ENCODE peak calls at places on chromosomes 11 and 22, in five cellular contexts. One of them, this sample, is unnamed.

GRCh38 chr11:115226556-115226955 is 277.7 kb downstream of the CADM1 start:
- DNase-seq in CD8-positive, alpha-beta T cell: no peak
- DNase-seq in thoracic aorta: no peak
- DNase-seq in Karpas-422: no peak
- DNase-seq in CD4-positive, alpha-beta memory T cell: no peak
- DNase-seq in this sample: no peak

GRCh38 chr11:122853971-122854446 is 15.7 kb downstream of the CRTAM start:
- DNase-seq in CD8-positive, alpha-beta T cell: peak; percentile 42
- DNase-seq in thoracic aorta: no peak
- DNase-seq in Karpas-422: peak; percentile 71
- DNase-seq in CD4-positive, alpha-beta memory T cell: peak; percentile 50
- DNase-seq in this sample: peak; percentile 71

GRCh38 chr11:60457576-60457975 is 1.9 kb downstream of the MS4A1 start:
- DNase-seq in CD8-positive, alpha-beta T cell: no peak
- DNase-seq in thoracic aorta: no peak
- DNase-seq in Karpas-422: peak; percentile 80
- DNase-seq in CD4-positive, alpha-beta memory T cell: no peak
- DNase-seq in this sample: no peak

GRCh38 chr11:60657880-60658279 is 41.5 kb upstream of the MS4A8 start:
- DNase-seq in CD8-positive, alpha-beta T cell: no peak
- DNase-seq in thoracic aorta: no peak
- DNase-seq in Karpas-422: peak; percentile 46
- DNase-seq in CD4-positive, alpha-beta memory T cell: no peak
- DNase-seq in this sample: no peak

GRCh38 chr11:61602775-61603569 is 22.1 kb upstream of the SYT7 start:
- DNase-seq in CD8-positive, alpha-beta T cell: no peak
- DNase-seq in thoracic aorta: peak; percentile 39
- DNase-seq in Karpas-422: no peak
- DNase-seq in CD4-positive, alpha-beta memory T cell: no peak
- DNase-seq in this sample: no peak

GRCh38 chr11:87819141-87819540 is 356.1 kb downstream of the RAB38 start:
- DNase-seq in CD8-positive, alpha-beta T cell: no peak
- DNase-seq in thoracic aorta: no peak
- DNase-seq in Karpas-422: no peak
- DNase-seq in CD4-positive, alpha-beta memory T cell: no peak
- DNase-seq in this sample: no peak

GRCh38 chr11:121067453-121067852 is 33.6 kb upstream of the TECTA start:
- DNase-seq in CD8-positive, alpha-beta T cell: no peak
- DNase-seq in thoracic aorta: no peak
- DNase-seq in Karpas-422: no peak
- DNase-seq in CD4-positive, alpha-beta memory T cell: no peak
- DNase-seq in this sample: no peak

GRCh38 chr11:104098555-104098954 is 62.1 kb downstream of the DDI1 start:
- DNase-seq in CD8-positive, alpha-beta T cell: no peak
- DNase-seq in thoracic aorta: no peak
- DNase-seq in Karpas-422: no peak
- DNase-seq in CD4-positive, alpha-beta memory T cell: no peak
- DNase-seq in this sample: no peak

GRCh38 chr11:112421854-112422253 is 161.2 kb upstream of the PLET1 start:
- DNase-seq in CD8-positive, alpha-beta T cell: no peak
- DNase-seq in thoracic aorta: no peak
- DNase-seq in Karpas-422: no peak
- DNase-seq in CD4-positive, alpha-beta memory T cell: no peak
- DNase-seq in this sample: no peak

GRCh38 chr22:45131749-45132148 is 32.0 kb upstream of the NUP50 start:
- DNase-seq in CD8-positive, alpha-beta T cell: no peak
- DNase-seq in thoracic aorta: no peak
- DNase-seq in Karpas-422: no peak
- DNase-seq in CD4-positive, alpha-beta memory T cell: no peak
- DNase-seq in this sample: no peak

GRCh38 chr11:118442903-118443589 is 6.8 kb downstream of the KMT2A start:
- DNase-seq in CD8-positive, alpha-beta T cell: no peak
- DNase-seq in thoracic aorta: no peak
- DNase-seq in Karpas-422: no peak
- DNase-seq in CD4-positive, alpha-beta memory T cell: no peak
- DNase-seq in this sample: no peak

GRCh38 chr11:74055938-74056337 is 47.1 kb upstream of the UCP3 start:
- DNase-seq in CD8-positive, alpha-beta T cell: no peak
- DNase-seq in thoracic aorta: no peak
- DNase-seq in Karpas-422: no peak
- DNase-seq in CD4-positive, alpha-beta memory T cell: no peak
- DNase-seq in this sample: no peak

GRCh38 chr22:44569516-44569915 is 71.5 kb upstream of the RTL6 start:
- DNase-seq in CD8-positive, alpha-beta T cell: no peak
- DNase-seq in thoracic aorta: no peak
- DNase-seq in Karpas-422: no peak
- DNase-seq in CD4-positive, alpha-beta memory T cell: no peak
- DNase-seq in this sample: no peak

GRCh38 chr22:20749453-20749852 is 24.5 kb upstream of the SERPIND1 start:
- DNase-seq in CD8-positive, alpha-beta T cell: no peak
- DNase-seq in thoracic aorta: no peak
- DNase-seq in Karpas-422: no peak
- DNase-seq in CD4-positive, alpha-beta memory T cell: no peak
- DNase-seq in this sample: no peak

GRCh38 chr11:78231962-78232459 is 43.3 kb downstream of the USP35 start:
- DNase-seq in CD8-positive, alpha-beta T cell: no peak
- DNase-seq in thoracic aorta: no peak
- DNase-seq in Karpas-422: no peak
- DNase-seq in CD4-positive, alpha-beta memory T cell: no peak
- DNase-seq in this sample: no peak

GRCh38 chr11:124900464-124900863 is 2.8 kb upstream of the ROBO4 start:
- DNase-seq in CD8-positive, alpha-beta T cell: no peak
- DNase-seq in thoracic aorta: no peak
- DNase-seq in Karpas-422: no peak
- DNase-seq in CD4-positive, alpha-beta memory T cell: no peak
- DNase-seq in this sample: no peak

GRCh38 chr11:5690216-5690615 is 626 bp downstream of the TRIM22 start:
- DNase-seq in CD8-positive, alpha-beta T cell: no peak
- DNase-seq in thoracic aorta: no peak
- DNase-seq in Karpas-422: peak; percentile 61
- DNase-seq in CD4-positive, alpha-beta memory T cell: no peak
- DNase-seq in this sample: peak; percentile 52

GRCh38 chr11:5689551-5689983 is at the start of gene TRIM22:
- DNase-seq in CD8-positive, alpha-beta T cell: peak; percentile 58
- DNase-seq in thoracic aorta: no peak
- DNase-seq in Karpas-422: peak; percentile 90
- DNase-seq in CD4-positive, alpha-beta memory T cell: peak; percentile 76
- DNase-seq in this sample: peak; percentile 79

GRCh38 chr11:5691963-5692358 is 2.4 kb downstream of the TRIM22 start:
- DNase-seq in CD8-positive, alpha-beta T cell: no peak
- DNase-seq in thoracic aorta: no peak
- DNase-seq in Karpas-422: peak; percentile 54
- DNase-seq in CD4-positive, alpha-beta memory T cell: no peak
- DNase-seq in this sample: no peak

GRCh38 chr11:5688482-5688881 is 1.1 kb upstream of the TRIM22 start:
- DNase-seq in CD8-positive, alpha-beta T cell: no peak
- DNase-seq in thoracic aorta: no peak
- DNase-seq in Karpas-422: no peak
- DNase-seq in CD4-positive, alpha-beta memory T cell: no peak
- DNase-seq in this sample: no peak

DNA sequence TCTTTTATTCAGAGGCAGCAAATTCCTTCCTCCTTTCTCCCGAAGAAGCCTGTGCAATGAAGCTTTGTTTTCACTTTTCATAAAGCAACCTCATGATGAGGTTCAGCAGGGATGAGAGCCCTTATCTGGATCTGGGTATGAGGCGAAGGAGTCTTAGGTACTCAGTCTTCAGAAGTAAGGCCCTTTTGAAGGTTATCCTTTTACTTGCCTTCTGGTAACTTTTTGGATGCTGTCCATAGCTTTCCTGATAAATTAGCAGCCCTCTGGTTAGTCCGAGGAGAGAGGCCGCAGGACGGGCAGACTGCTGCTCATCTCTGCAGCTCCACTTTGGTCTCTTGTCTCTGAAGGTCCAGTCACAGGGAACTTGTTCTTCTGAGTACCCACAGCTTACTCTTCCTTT is 1.1 kb downstream of the TRIM22 start:
- DNase-seq in CD8-positive, alpha-beta T cell: no peak
- DNase-seq in thoracic aorta: no peak
- DNase-seq in Karpas-422: peak; percentile 69
- DNase-seq in CD4-positive, alpha-beta memory T cell: no peak
- DNase-seq in this sample: no peak
- H3K4me3 ChIP-seq in CD8-positive, alpha-beta T cell: peak overlapping the region; percentile 52
- H3K4me3 ChIP-seq in thoracic aorta: peak overlapping the region; percentile 75
- H3K4me3 ChIP-seq in Karpas-422: peak overlapping the region; percentile 77
- H3K4me3 ChIP-seq in CD4-positive, alpha-beta memory T cell: peak overlapping the region; percentile 53
- H3K4me3 ChIP-seq in this sample: peak overlapping the region; percentile 29

DNA sequence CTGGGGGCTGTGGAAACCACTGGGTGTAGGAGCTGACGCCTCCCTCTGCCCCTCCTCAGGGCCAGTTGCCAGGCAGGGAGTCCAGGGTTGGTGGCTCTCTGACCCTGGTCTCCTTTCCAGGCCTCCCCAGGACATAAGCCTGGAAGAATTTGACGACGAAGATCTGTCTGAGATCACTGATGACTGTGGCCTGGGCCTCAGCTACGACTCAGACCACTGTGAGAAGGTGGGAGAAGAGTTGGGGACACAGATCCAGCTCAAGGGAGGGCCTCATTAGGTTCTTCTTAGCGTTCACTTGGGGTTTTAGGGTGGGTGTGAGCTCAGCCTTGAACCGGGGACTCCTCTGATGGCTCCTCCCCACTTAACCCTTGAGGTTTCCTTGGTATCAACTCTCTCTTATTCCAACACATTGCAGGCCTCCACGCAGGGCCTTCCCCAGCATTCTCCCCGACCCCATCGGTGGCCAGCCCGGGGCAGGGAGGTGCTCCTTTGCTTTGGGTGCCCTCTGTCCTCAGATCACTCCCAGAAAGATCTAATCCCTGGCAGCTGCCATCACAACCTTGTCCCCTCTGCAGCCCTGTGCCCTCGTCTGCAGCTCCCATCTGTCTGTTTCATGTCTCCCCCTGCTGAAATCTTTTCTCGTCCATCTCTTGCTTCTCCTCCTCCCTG is 1.2 kb downstream of the MAPK8IP2 start:
- DNase-seq in CD8-positive, alpha-beta T cell: no peak
- DNase-seq in thoracic aorta: no peak
- DNase-seq in Karpas-422: no peak
- DNase-seq in CD4-positive, alpha-beta memory T cell: no peak
- DNase-seq in this sample: peak; percentile 4
- H3K27me3 ChIP-seq in CD8-positive, alpha-beta T cell: peaks cover 13% of the 10 kb centered on the region
- H3K27me3 ChIP-seq in thoracic aorta: peaks cover 8% of the 10 kb centered on the region
- H3K27me3 ChIP-seq in Karpas-422: no peaks in the 10 kb centered on the region
- H3K27me3 ChIP-seq in CD4-positive, alpha-beta memory T cell: peaks cover 7% of the 10 kb centered on the region
- H3K27me3 ChIP-seq in this sample: no peaks in the 10 kb centered on the region

GRCh38 chr11:95465887-95466286 is 234.9 kb upstream of the SESN3 start:
- DNase-seq in CD8-positive, alpha-beta T cell: no peak
- DNase-seq in thoracic aorta: no peak
- DNase-seq in Karpas-422: no peak
- DNase-seq in CD4-positive, alpha-beta memory T cell: no peak
- DNase-seq in this sample: no peak
- H3K4me1 ChIP-seq in CD8-positive, alpha-beta T cell: no peaks in the 10 kb centered on the region
- H3K4me1 ChIP-seq in thoracic aorta: no peaks in the 10 kb centered on the region
- H3K4me1 ChIP-seq in Karpas-422: peaks cover 10% of the 10 kb centered on the region
- H3K4me1 ChIP-seq in CD4-positive, alpha-beta memory T cell: no peaks in the 10 kb centered on the region
- H3K4me1 ChIP-seq in this sample: peaks cover 15% of the 10 kb centered on the region

GRCh38 chr11:90737328-90738050 is 514.6 kb upstream of the CHORDC1 start:
- DNase-seq in CD8-positive, alpha-beta T cell: no peak
- DNase-seq in thoracic aorta: no peak
- DNase-seq in Karpas-422: no peak
- DNase-seq in CD4-positive, alpha-beta memory T cell: no peak
- DNase-seq in this sample: peak; percentile 29
- H3K4me3 ChIP-seq in CD8-positive, alpha-beta T cell: no peak overlapping the region
- H3K4me3 ChIP-seq in thoracic aorta: no peak overlapping the region
- H3K4me3 ChIP-seq in Karpas-422: no peak overlapping the region
- H3K4me3 ChIP-seq in CD4-positive, alpha-beta memory T cell: no peak overlapping the region
- H3K4me3 ChIP-seq in this sample: no peak overlapping the region

GRCh38 chr11:110538154-110538553 is 108.4 kb downstream of the FDX1 start:
- DNase-seq in CD8-positive, alpha-beta T cell: no peak
- DNase-seq in thoracic aorta: no peak
- DNase-seq in Karpas-422: no peak
- DNase-seq in CD4-positive, alpha-beta memory T cell: no peak
- DNase-seq in this sample: no peak
- H3K27me3 ChIP-seq in CD8-positive, alpha-beta T cell: no peaks in the 10 kb centered on the region
- H3K27me3 ChIP-seq in thoracic aorta: no peaks in the 10 kb centered on the region
- H3K27me3 ChIP-seq in Karpas-422: no peaks in the 10 kb centered on the region
- H3K27me3 ChIP-seq in CD4-positive, alpha-beta memory T cell: no peaks in the 10 kb centered on the region
- H3K27me3 ChIP-seq in this sample: no peaks in the 10 kb centered on the region

This sample was measured in HAP-1.